ENCODE peak calls at places on chromosomes 11 and 22, in ten cellular contexts. V is cardiac fibroblast; B is PC-3; A is Right ventricle myocardium superior; Y is fibroblast of pulmonary artery; G is activated CD4-positive, alpha-beta T cell treated with anti-CD3 and anti-CD28 coated beads, Interleukin-2, amount 50 U/mL, for 48 hours; U is stimulated activated CD4-positive, alpha-beta T cell treated with anti-CD3 and anti-CD28 coated beads, Interleukin-12 subunit alpha, Interleukin-12 subunit beta, amount 100 ng/mL, for 4 hours; R is activated naive CD8-positive, alpha-beta T cell treated with anti-CD3 and anti-CD28 coated beads, Interleukin-2, amount 50 U/mL, for 24 hours; M is heart left ventricle; P is activated T-helper 1 cell treated with anti-CD3 and anti-CD28 coated beads, Interleukin-2, amount 50 U/mL, for 16 hours. H is an unnamed sample.

GRCh38 chr22:49052560-49052959 is 775.1 kb downstream of the BRD1 start:
- DNase-seq in V (no peak), B (no peak), A (no peak), Y (no peak), G (no peak), U (no peak), R (no peak), M (no peak), P (no peak), H (no peak)

GRCh38 chr11:32438883-32439487 is 3.6 kb upstream of the WT1 start:
- DNase-seq in V (peak), B (no peak), A (no peak), Y (peak), G (no peak), U (no peak), R (no peak), M (no peak), P (no peak), H (no peak)

GRCh38 chr11:70763606-70764005 is 365.3 kb downstream of the CTTN start:
- DNase-seq in V (no peak), B (peak), A (peak), Y (no peak), G (no peak), U (no peak), R (no peak), M (no peak), P (no peak), H (no peak)

GRCh38 chr22:35728639-35729308 is 11.1 kb downstream of the APOL5 start:
- DNase-seq in V (no peak), B (peak), A (no peak), Y (no peak), G (no peak), U (no peak), R (no peak), M (no peak), P (no peak), H (peak)

GRCh38 chr11:102470257-102470656 is 17.7 kb upstream of the TMEM123 start:
- DNase-seq in V (no peak), B (no peak), A (no peak), Y (no peak), G (no peak), U (no peak), R (no peak), M (no peak), P (no peak), H (no peak)

GRCh38 chr22:23402275-23403151 is 177.6 kb downstream of the IGLL1 start:
- DNase-seq in V (peak), B (peak), A (no peak), Y (peak), G (peak), U (peak), R (peak), M (no peak), P (no peak), H (peak)

GRCh38 chr22:21699643-21700042 is 33.8 kb downstream of the PPIL2 start:
- DNase-seq in V (no peak), B (no peak), A (peak), Y (no peak), G (no peak), U (no peak), R (no peak), M (no peak), P (no peak), H (no peak)

GRCh38 chr11:32511926-32512325 is 71.7 kb upstream of the EIF3M start:
- DNase-seq in V (peak), B (peak), A (no peak), Y (peak), G (no peak), U (no peak), R (no peak), M (no peak), P (no peak), H (no peak)

GRCh38 chr11:43632171-43632570 is 48.4 kb upstream of the HSD17B12 start:
- DNase-seq in V (no peak), B (peak), A (no peak), Y (peak), G (no peak), U (no peak), R (no peak), M (no peak), P (no peak), H (no peak)

GRCh38 chr11:78961186-78961782 is 386.6 kb upstream of the NARS2 start:
- DNase-seq in V (peak), B (peak), A (no peak), Y (peak), G (no peak), U (no peak), R (no peak), M (peak), P (no peak), H (no peak)

GRCh38 chr11:73288873-73289707 is 17.0 kb downstream of the P2RY6 start:
- DNase-seq in V (peak), B (peak), A (peak), Y (peak), G (peak), U (peak), R (peak), M (peak), P (no peak), H (no peak)

GRCh38 chr11:18731949-18732821 is 6.2 kb upstream of the IGSF22 start:
- DNase-seq in V (peak), B (peak), A (peak), Y (peak), G (peak), U (peak), R (peak), M (no peak), P (peak), H (no peak)

GRCh38 chr22:17434856-17435255 is 65.6 kb downstream of the CECR2 start:
- DNase-seq in V (peak), B (no peak), A (no peak), Y (no peak), G (no peak), U (no peak), R (no peak), M (no peak), P (no peak), H (no peak)

GRCh38 chr22:22848364-22848866 is 39.2 kb upstream of the IGLL5 start:
- DNase-seq in V (peak), B (peak), A (peak), Y (peak), G (peak), U (peak), R (peak), M (peak), P (peak), H (no peak)

GRCh38 chr11:75659836-75660235 is 9.0 kb downstream of the MAP6 start:
- DNase-seq in V (no peak), B (no peak), A (no peak), Y (no peak), G (no peak), U (no peak), R (no peak), M (no peak), P (no peak), H (no peak)

GRCh38 chr11:128501576-128502549 is 85.5 kb downstream of the ETS1 start:
- DNase-seq in V (peak), B (peak), A (peak), Y (peak), G (no peak), U (no peak), R (no peak), M (peak), P (no peak), H (no peak)

GRCh38 chr11:19573666-19574065 is 139.0 kb upstream of the NAV2 start:
- DNase-seq in V (no peak), B (no peak), A (peak), Y (no peak), G (no peak), U (no peak), R (no peak), M (peak), P (no peak), H (no peak)

GRCh38 chr22:44026630-44027511 is 2.8 kb downstream of the PARVB start:
- DNase-seq in V (peak), B (no peak), A (peak), Y (peak), G (peak), U (peak), R (peak), M (peak), P (peak), H (no peak)

GRCh38 chr11:60900673-60901404 is 5.5 kb downstream of the PRPF19 start:
- DNase-seq in V (no peak), B (no peak), A (no peak), Y (no peak), G (no peak), U (no peak), R (no peak), M (no peak), P (no peak), H (no peak)

GRCh38 chr11:12440565-12440964 is 63.2 kb downstream of the PARVA start:
- DNase-seq in V (no peak), B (no peak), A (no peak), Y (no peak), G (no peak), U (no peak), R (no peak), M (no peak), P (no peak), H (no peak)